ENCODE peak calls at places on chromosomes 3 and 15, in six cellular contexts. U is cardiac fibroblast, A is heart right ventricle, B is sigmoid colon, C is A673, M is OCI-LY7. Q is an unnamed sample.

GRCh38 chr3:99503350-99503749 is 135.0 kb upstream of the COL8A1 start:
- DNase-seq in U (peak), A (peak), B (no peak), C (no peak), M (no peak), Q (no peak)

GRCh38 chr15:70491641-70492040 is 271.7 kb downstream of the UACA start:
- DNase-seq in U (no peak), A (no peak), B (no peak), C (no peak), M (no peak), Q (peak)

GRCh38 chr15:58357529-58358476 is 74.0 kb upstream of the LIPC start:
- DNase-seq in U (peak), A (no peak), B (no peak), C (no peak), M (no peak), Q (no peak)

GRCh38 chr3:126355777-126356372 is 1.3 kb downstream of the KLF15 start:
- DNase-seq in U (peak), A (peak), B (peak), C (peak), M (peak), Q (no peak)

GRCh38 chr3:150091626-150092025 is 120.9 kb upstream of the PFN2 start:
- DNase-seq in U (no peak), A (no peak), B (no peak), C (no peak), M (no peak), Q (no peak)

GRCh38 chr3:16982439-16982838 is 97.7 kb downstream of the PLCL2 start:
- DNase-seq in U (no peak), A (no peak), B (no peak), C (no peak), M (no peak), Q (no peak)

GRCh38 chr3:195241592-195242355 is 29.2 kb downstream of the XXYLT1 start:
- DNase-seq in U (peak), A (peak), B (no peak), C (no peak), M (no peak), Q (no peak)

GRCh38 chr15:67915374-67916050 is 75.7 kb upstream of the RNU6-1 start:
- DNase-seq in U (no peak), A (peak), B (peak), C (no peak), M (no peak), Q (no peak)

GRCh38 chr15:31358163-31358562 is 31.5 kb downstream of the KLF13 start:
- DNase-seq in U (no peak), A (no peak), B (no peak), C (no peak), M (no peak), Q (peak)

GRCh38 chr3:16697437-16698258 is 92.4 kb upstream of the DAZL start:
- DNase-seq in U (peak), A (no peak), B (no peak), C (no peak), M (no peak), Q (peak)

GRCh38 chr15:47355759-47356158 is 361.5 kb upstream of the SEMA6D start:
- DNase-seq in U (no peak), A (no peak), B (no peak), C (no peak), M (no peak), Q (no peak)

GRCh38 chr15:68537506-68537905 is 41.3 kb upstream of the CORO2B start:
- DNase-seq in U (no peak), A (no peak), B (no peak), C (no peak), M (no peak), Q (no peak)

GRCh38 chr3:141661229-141662196 is 76.6 kb upstream of the RNF7 start:
- DNase-seq in U (no peak), A (no peak), B (no peak), C (no peak), M (no peak), Q (peak)

GRCh38 chr3:122773856-122774535 is 19.6 kb downstream of the HSPBAP1 start:
- DNase-seq in U (no peak), A (no peak), B (no peak), C (no peak), M (peak), Q (no peak)

GRCh38 chr3:16402451-16402850 is 111.0 kb downstream of the RFTN1 start:
- DNase-seq in U (peak), A (no peak), B (no peak), C (no peak), M (no peak), Q (no peak)

GRCh38 chr15:59366368-59367021 is 6.2 kb downstream of the MYO1E start:
- DNase-seq in U (peak), A (no peak), B (no peak), C (no peak), M (no peak), Q (no peak)

GRCh38 chr3:81859524-81859923 is 98.1 kb upstream of the GBE1 start:
- DNase-seq in U (no peak), A (no peak), B (no peak), C (no peak), M (no peak), Q (no peak)

GRCh38 chr3:46349484-46350261 is 4.2 kb upstream of the CCR2 start:
- DNase-seq in U (no peak), A (no peak), B (no peak), C (no peak), M (no peak), Q (peak)

GRCh38 chr3:9862391-9863235 is 17.4 kb downstream of the CIDEC start:
- DNase-seq in U (peak), A (peak), B (peak), C (no peak), M (no peak), Q (peak)

GRCh38 chr15:77869021-77869895 is 208.3 kb downstream of the TBC1D2B start:
- DNase-seq in U (peak), A (no peak), B (peak), C (peak), M (no peak), Q (no peak)

GRCh38 chr15:26838742-26839460 is 28.0 kb upstream of the GABRA5 start:
- DNase-seq in U (no peak), A (no peak), B (no peak), C (no peak), M (peak), Q (peak)
- TF ChIP-seq CTCF in U (peak), A (peak), B (no peak), C (peak), M (peak), Q (peak)

DNA sequence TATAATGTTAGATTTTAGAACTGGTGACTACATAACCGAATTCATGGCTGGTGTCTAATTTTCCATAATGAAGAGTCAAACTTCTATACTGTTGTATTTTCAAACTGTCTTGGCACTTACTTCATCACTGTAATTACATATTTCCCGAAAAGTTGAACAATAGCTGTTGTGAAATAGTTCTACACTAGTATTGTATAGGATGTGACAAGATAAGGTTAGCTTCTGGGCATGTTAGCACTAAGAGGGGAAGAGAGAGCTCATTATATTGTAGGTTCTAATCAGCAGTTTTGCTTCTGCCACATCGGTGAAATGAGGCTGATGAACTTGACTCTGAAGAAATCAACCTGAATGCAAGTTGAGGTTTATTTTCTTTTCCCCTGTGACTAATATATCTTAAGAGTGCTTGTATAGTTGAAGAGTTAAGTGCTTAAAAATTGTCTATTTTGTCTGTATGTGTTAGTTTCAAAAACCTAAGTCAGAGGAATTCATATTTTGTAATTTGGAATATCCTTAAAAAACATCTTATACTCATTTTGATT is 8.9 kb downstream of the GYG1 start:
- DNase-seq in U (no peak), A (no peak), B (no peak), C (no peak), M (no peak), Q (peak)
- H3K4me3 ChIP-seq in U (no peak), A (no peak), B (no peak), C (no peak), M (no peak), Q (no peak)

GRCh38 chr3:185276415-185276814 is 22.6 kb upstream of the EHHADH start:
- DNase-seq in U (no peak), A (no peak), B (no peak), C (no peak), M (no peak), Q (no peak)

GRCh38 chr3:185279582-185280138 is 25.8 kb upstream of the EHHADH start:
- DNase-seq in U (no peak), A (no peak), B (no peak), C (no peak), M (no peak), Q (no peak)

GRCh38 chr3:185282696-185283373 is 29.0 kb upstream of the EHHADH start:
- DNase-seq in U (peak), A (peak), B (peak), C (peak), M (peak), Q (peak)

GRCh38 chr3:185283374-185283935 is 29.6 kb upstream of the EHHADH start:
- DNase-seq in U (peak), A (no peak), B (no peak), C (no peak), M (no peak), Q (no peak)

DNA sequence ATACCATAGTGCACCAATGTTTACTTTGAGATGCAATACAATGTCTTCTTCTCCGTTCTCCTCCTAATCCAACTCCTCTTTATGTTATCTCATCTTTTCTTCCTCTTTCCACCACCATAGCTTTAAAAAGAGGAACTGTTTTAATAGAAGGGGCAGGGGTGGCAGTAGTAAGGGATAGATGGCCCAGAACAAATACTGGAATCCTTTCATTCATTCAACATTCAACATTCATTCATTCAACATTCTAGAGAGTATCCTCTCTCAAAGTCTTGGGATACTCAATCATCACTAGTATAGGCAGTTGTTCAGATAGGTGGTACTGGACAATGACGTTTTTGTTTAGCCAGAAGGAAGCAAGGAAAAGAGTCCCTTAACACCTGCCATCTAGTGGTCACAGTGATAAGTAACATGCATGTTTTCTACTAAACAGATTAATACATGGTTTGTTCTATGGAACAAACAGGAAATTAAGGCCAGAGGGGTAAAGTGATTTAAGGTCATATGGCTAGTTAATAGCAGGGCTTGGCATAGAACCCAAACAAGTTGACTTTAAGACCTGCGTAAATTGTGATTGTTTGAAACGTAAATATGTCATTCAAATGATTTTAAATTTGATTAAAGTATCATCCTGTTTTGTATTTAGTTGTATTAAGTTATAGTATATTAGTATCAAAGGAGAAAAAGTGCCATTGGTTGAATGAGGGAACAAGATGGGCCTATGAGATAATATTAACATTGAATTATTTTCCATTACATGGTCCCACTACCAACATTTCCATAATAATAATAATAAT is 26.9 kb upstream of the EHHADH start:
- DNase-seq in U (peak), A (no peak), B (no peak), C (peak), M (peak), Q (peak)
- TF ChIP-seq CTCF in U (peak), A (peak), B (peak), C (peak), M (peak), Q (peak)

GRCh38 chr3:169809230-169809795 is 3.4 kb upstream of the LRRIQ4 start:
- DNase-seq in U (no peak), A (no peak), B (no peak), C (no peak), M (no peak), Q (peak)

GRCh38 chr3:169812124-169812843 is 386 bp upstream of the LRRIQ4 start:
- DNase-seq in U (peak), A (peak), B (peak), C (peak), M (peak), Q (peak)

GRCh38 chr3:169813757-169814517 is 1.2 kb upstream of the LRRC34 start:
- DNase-seq in U (peak), A (no peak), B (no peak), C (peak), M (peak), Q (peak)

GRCh38 chr3:169812844-169813677 is at the start of the genes LRRC34 and LRRIQ4:
- DNase-seq in U (peak), A (peak), B (peak), C (peak), M (peak), Q (peak)

GRCh38 chr3:169811606-169812123 is 1.0 kb upstream of the LRRIQ4 start:
- DNase-seq in U (peak), A (no peak), B (no peak), C (peak), M (peak), Q (peak)
- H3K4me3 ChIP-seq in U (peak), A (peak), B (peak), C (peak), M (peak), Q (peak)

DNA sequence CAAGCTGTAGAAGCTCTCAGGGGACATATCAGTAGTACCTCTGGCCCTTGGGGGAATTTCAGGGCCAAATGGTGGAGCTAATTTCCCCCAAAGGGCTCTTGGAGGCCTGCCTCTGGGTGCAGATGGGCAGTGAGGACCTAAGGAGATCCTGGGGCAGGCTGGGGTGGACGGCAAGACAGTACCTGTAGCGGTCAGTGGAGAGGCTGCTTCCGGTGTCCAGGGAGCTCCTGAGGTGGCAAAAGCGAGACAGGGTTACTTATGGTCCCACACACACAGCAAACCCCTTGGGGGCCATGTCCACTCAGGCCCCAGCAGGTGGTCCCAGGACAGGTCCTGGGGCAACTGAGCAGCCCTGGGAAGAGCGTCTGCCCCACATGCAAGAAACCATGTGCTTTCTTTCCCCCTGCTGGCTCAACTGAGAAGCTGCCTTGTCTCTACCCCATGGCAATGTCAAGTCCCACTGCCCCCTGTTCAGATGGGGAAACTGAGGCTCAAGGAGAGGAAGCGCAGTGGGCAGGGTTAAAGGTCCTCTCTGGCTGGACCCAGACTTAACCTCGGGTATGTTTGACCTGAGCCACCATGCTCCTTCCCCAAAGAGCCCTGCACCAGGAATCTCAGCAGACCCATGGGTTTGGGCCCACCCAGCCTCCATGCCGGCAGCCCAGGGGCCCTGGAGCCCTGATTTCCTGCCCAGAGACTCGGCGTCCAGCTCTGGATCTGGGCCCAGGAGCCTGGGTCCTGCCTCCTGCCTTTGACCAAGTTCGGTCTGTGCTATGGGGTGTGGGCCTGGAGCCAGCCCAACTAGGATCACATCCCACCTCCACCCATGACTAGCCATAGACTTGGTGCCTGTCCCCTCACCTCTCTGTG is 25.7 kb downstream of the IQSEC1 start:
- DNase-seq in U (no peak), A (no peak), B (no peak), C (no peak), M (peak), Q (peak)
- TF ChIP-seq CTCF in U (no peak), A (peak), B (no peak), C (no peak), M (peak), Q (peak)

DNA sequence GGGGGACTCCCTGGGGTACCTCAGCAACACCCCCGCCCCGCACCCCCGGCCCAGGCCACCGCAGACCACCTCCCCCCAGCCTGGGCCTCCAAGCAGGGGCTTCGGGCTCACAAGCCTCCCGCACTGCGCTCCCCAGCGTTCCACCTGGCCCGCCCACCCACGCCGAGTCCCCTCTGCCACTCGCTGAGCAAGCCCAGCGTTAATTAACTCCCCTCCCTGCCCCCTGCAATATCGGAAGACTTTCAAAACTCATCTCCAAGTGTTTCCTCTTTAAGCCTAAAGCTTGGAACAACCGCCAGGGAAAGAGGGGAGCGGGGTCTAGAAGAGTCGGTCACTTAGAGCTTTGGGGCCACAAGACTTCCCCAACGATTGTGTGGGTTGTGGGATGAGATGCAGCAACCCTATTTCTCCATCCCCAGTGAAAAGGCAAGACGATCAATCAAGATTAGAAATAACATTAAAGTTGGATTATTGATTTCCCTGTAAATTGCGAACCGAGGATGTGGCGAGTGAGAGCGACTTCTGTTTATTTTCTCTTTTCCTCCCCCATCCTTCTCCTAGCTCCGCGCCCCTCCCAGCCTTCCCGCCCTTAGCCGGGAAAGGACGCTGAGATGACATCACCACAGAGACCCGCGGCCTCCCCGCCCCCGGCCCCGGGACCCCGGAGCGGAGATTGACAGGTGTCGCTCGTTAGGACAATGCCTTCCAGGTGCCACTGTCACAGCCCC is 30.2 kb downstream of the NR2F2 start:
- DNase-seq in U (no peak), A (no peak), B (no peak), C (no peak), M (no peak), Q (no peak)
- H3K4me3 ChIP-seq in U (peak), A (peak), B (no peak), C (peak), M (no peak), Q (no peak)

GRCh38 chr3:75171632-75172230 is 492.4 kb upstream of the FRG2C start:
- DNase-seq in U (peak), A (no peak), B (no peak), C (no peak), M (peak), Q (peak)
- TF ChIP-seq CTCF in U (peak), A (peak), B (peak), C (peak), M (peak), Q (no peak)

GRCh38 chr3:159565313-159565712 is 423.3 kb upstream of the IL12A start:
- DNase-seq in U (no peak), A (no peak), B (no peak), C (no peak), M (no peak), Q (no peak)
- H3K4me3 ChIP-seq in U (no peak), A (no peak), B (no peak), C (no peak), M (no peak), Q (no peak)

DNA sequence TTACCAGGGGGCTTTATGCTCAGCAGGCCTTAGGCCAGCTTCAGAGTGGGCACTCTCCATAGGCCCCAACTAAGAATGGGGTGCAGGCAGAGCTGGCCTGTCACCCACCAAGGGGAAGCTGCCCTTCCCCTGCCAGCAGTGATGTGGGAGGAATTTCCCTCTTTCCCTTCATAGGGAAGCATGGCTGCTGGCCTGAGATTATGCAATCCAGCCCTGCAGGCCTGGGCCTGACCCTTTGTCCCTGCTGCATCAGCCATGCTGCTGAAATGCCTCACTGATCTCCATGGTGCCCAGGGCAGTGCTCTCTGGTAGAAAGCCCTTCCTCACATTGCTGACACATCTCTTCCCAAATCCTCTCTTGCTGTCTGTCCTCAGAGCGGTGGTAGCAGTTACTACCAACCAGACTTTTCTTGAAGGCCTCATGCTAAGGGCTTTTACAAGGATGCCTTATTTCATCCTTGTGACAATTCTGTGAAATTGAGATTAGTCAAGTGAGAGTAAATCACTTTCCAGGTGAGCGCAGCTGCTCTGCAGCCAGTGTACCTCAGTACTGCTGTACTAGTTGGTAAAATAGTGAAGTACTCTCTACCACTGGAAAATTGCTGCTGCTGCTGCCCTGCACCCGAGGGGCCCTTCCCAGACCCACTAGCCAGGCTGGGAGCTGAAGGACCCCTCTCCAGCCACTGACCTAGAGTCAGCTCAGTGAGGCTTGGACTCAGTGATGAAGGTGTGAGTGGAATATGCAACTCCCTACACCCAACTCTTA is 33.8 kb downstream of the MRAS start:
- DNase-seq in U (peak), A (peak), B (peak), C (no peak), M (no peak), Q (peak)
- TF ChIP-seq CTCF in U (no peak), A (no peak), B (no peak), C (no peak), M (no peak), Q (no peak)

Q was measured in NB4.